ENCODE peak calls at places on chromosomes 7 and 10, in eight cellular contexts. X is stimulated activated CD4-positive, alpha-beta T cell treated with anti-CD3 and anti-CD28 coated beads, Interleukin-4, amount 100 ng/mL, for 4 hours; U is lung; R is iris pigment epithelial cell; K is esophagus squamous epithelium; O is AG09319; B is fibroblast of mammary gland; L is left ventricle myocardium inferior. Q is an unnamed sample.

GRCh38 chr10:128739937-128740336 is 613.7 kb upstream of the MKI67 start:
- DNase-seq in X (no peak), U (no peak), R (no peak), K (no peak), O (no peak), B (no peak), L (no peak), Q (no peak)

GRCh38 chr7:50349963-50350944 is 45.7 kb downstream of the IKZF1 start:
- DNase-seq in X (peak; percentile 72), U (no peak), R (no peak), K (no peak), O (no peak), B (no peak), L (no peak), Q (no peak)

GRCh38 chr7:116807011-116807560 is 55.3 kb upstream of the CAPZA2 start:
- DNase-seq in X (no peak), U (no peak), R (no peak), K (no peak), O (no peak), B (no peak), L (no peak), Q (no peak)

GRCh38 chr7:101133621-101134398 is 6.9 kb downstream of the SERPINE1 start:
- DNase-seq in X (no peak), U (no peak), R (peak; percentile 70), K (no peak), O (peak; percentile 64), B (peak; percentile 78), L (no peak), Q (no peak)

GRCh38 chr10:103566536-103566935 is 73.0 kb downstream of the NEURL1 start:
- DNase-seq in X (no peak), U (no peak), R (peak; percentile 7), K (no peak), O (no peak), B (no peak), L (no peak), Q (no peak)

GRCh38 chr7:129644634-129645230 is 33.2 kb downstream of the NRF1 start:
- DNase-seq in X (no peak), U (no peak), R (peak; percentile 59), K (no peak), O (no peak), B (peak; percentile 68), L (no peak), Q (no peak)

GRCh38 chr7:6616854-6617643 is 1.6 kb downstream of the ZNF853 start:
- DNase-seq in X (no peak), U (no peak), R (no peak), K (no peak), O (no peak), B (no peak), L (no peak), Q (no peak)

GRCh38 chr10:43260911-43261577 is 5.8 kb downstream of the RASGEF1A start:
- DNase-seq in X (no peak), U (no peak), R (no peak), K (no peak), O (no peak), B (no peak), L (no peak), Q (no peak)

Q was measured in activated B cell treated with CpG ODN at 0.5 μM for 24 hours.